ENCODE peak calls at places on chromosomes 3 and 15, in five cellular contexts. U, F, W, T and O are unnamed samples.

GRCh38 chr3:184238246-184238818 is 8.9 kb downstream of the VWA5B2 start:
- DNase-seq in U (no peak), F (no peak), W (no peak), T (no peak), O (no peak)

GRCh38 chr3:155244206-155244605 is 49.3 kb downstream of the STRIT1 start:
- DNase-seq in U (no peak), F (no peak), W (no peak), T (no peak), O (no peak)

GRCh38 chr3:1540686-1541085 is 447.9 kb downstream of the CNTN6 start:
- DNase-seq in U (no peak), F (no peak), W (no peak), T (no peak), O (no peak)

GRCh38 chr15:48076454-48076853 is 44.3 kb upstream of the SLC24A5 start:
- DNase-seq in U (no peak), F (no peak), W (no peak), T (no peak), O (no peak)

GRCh38 chr15:69393831-69394491 is 20.2 kb upstream of the KIF23 start:
- DNase-seq in U (no peak), F (no peak), W (peak; percentile 42), T (no peak), O (no peak)

GRCh38 chr3:141231923-141232861 is 567 bp downstream of the PXYLP1 start:
- DNase-seq in U (no peak), F (peak; percentile 67), W (no peak), T (peak; percentile 66), O (no peak)

GRCh38 chr15:74202461-74203401 is at the start of gene STRA6:
- DNase-seq in U (no peak), F (no peak), W (peak; percentile 85), T (no peak), O (no peak)

GRCh38 chr3:109081746-109082510 is 36.0 kb downstream of the MORC1 start:
- DNase-seq in U (no peak), F (no peak), W (peak; percentile 53), T (peak; percentile 30), O (peak; percentile 9)

GRCh38 chr3:52015431-52016256 is 19.9 kb upstream of the RPL29 start:
- DNase-seq in U (no peak), F (no peak), W (no peak), T (no peak), O (no peak)

GRCh38 chr3:115913069-115913686 is 289.9 kb downstream of the GAP43 start:
- DNase-seq in U (no peak), F (no peak), W (no peak), T (no peak), O (no peak)

GRCh38 chr15:69468241-69469121 is 15.9 kb downstream of the RPLP1 start:
- DNase-seq in U (no peak), F (peak; percentile 70), W (no peak), T (peak; percentile 76), O (no peak)

GRCh38 chr15:42919794-42920280 is 741 bp downstream of the TTBK2 start:
- DNase-seq in U (no peak), F (no peak), W (peak; percentile 17), T (no peak), O (no peak)

GRCh38 chr3:127177226-127177625 is 15.7 kb upstream of the PRR23E start:
- DNase-seq in U (no peak), F (no peak), W (peak; percentile 17), T (peak; percentile 38), O (no peak)

GRCh38 chr15:70098461-70099166 is 897 bp upstream of the TLE3 start:
- DNase-seq in U (no peak), F (no peak), W (peak; percentile 45), T (peak; percentile 67), O (no peak)

GRCh38 chr3:59502806-59503205 is 453.0 kb upstream of the CFAP20DC start:
- DNase-seq in U (no peak), F (no peak), W (no peak), T (no peak), O (no peak)

GRCh38 chr15:90871097-90871715 is 2.8 kb downstream of the FURIN start:
- DNase-seq in U (peak; percentile 39), F (no peak), W (peak; percentile 50), T (no peak), O (no peak)

GRCh38 chr3:156643729-156644389 is 30.5 kb upstream of the TIPARP start:
- DNase-seq in U (no peak), F (no peak), W (no peak), T (no peak), O (no peak)

GRCh38 chr3:188303823-188304222 is 149.9 kb downstream of the LPP start:
- DNase-seq in U (no peak), F (no peak), W (no peak), T (no peak), O (no peak)

GRCh38 chr3:14156843-14157561 is 21.4 kb downstream of the XPC start:
- DNase-seq in U (no peak), F (no peak), W (no peak), T (no peak), O (no peak)

GRCh38 chr3:30232142-30232541 is 374.3 kb upstream of the TGFBR2 start:
- DNase-seq in U (peak; percentile 43), F (no peak), W (no peak), T (no peak), O (no peak)

GRCh38 chr3:194326192-194327029 is 24.7 kb downstream of the CPN2 start:
- DNase-seq in U (no peak), F (no peak), W (peak; percentile 57), T (no peak), O (no peak)

GRCh38 chr3:111143-112069 is 85.2 kb upstream of the CHL1 start:
- DNase-seq in U (no peak), F (no peak), W (peak; percentile 6), T (no peak), O (no peak)

GRCh38 chr3:103308921-103309320 is 874.1 kb downstream of the ZPLD1 start:
- DNase-seq in U (no peak), F (no peak), W (peak; percentile 1), T (no peak), O (no peak)

GRCh38 chr3:172279191-172279640 is 169.0 kb downstream of the GHSR start:
- DNase-seq in U (no peak), F (no peak), W (no peak), T (no peak), O (no peak)

GRCh38 chr15:90650117-90650955 is 66.8 kb upstream of the BLM start:
- DNase-seq in U (no peak), F (no peak), W (no peak), T (no peak), O (no peak)

GRCh38 chr15:55710286-55710685 is 32.7 kb downstream of the PRTG start:
- DNase-seq in U (no peak), F (no peak), W (no peak), T (no peak), O (no peak)

GRCh38 chr15:33094336-33094735 is 100.2 kb downstream of the FMN1 start:
- DNase-seq in U (no peak), F (no peak), W (no peak), T (no peak), O (no peak)

GRCh38 chr3:10242182-10243065 is 5.8 kb upstream of the TATDN2 start:
- DNase-seq in U (peak; percentile 36), F (no peak), W (no peak), T (no peak), O (no peak)

GRCh38 chr15:49731187-49731828 is 110.5 kb downstream of the DTWD1 start:
- DNase-seq in U (no peak), F (no peak), W (no peak), T (no peak), O (no peak)

GRCh38 chr15:49737138-49737537 is 116.3 kb downstream of the DTWD1 start:
- DNase-seq in U (no peak), F (no peak), W (no peak), T (no peak), O (no peak)

DNA sequence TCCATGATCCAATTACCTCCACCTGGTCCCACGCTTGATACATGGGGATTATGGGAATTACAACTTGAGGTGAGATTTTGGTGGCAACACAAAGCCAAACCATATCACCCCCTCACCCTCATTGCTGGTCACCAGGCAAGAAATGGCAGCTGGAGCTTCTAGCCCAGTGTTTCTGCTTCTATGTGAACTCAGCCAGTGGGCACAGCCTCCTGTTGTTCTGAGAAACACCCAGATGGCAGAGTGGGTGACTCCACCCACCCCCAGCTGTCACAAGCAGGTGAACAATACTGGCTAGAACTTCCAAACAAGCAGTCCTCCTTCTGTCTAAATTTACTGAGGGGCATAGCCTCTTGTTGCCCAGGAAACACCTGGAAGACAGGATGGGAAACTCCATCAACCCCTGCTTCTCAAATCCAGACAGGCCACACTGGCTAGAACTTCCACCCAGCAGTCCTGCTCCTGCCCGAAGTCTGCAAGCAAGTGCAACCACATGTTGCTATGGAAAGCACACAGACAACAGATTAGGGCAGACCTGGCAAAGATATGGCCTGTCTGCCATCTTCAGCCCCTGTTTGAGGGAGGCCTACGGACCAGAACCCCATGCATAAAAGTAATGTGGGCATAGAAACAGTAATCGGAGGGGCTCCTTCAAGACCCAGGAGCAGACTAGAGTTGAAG is 114.1 kb downstream of the DTWD1 start:
- DNase-seq in U (no peak), F (no peak), W (no peak), T (no peak), O (no peak)
- TF ChIP-seq POLR2A in U (no peak), F (no peak), W (no peak), T (no peak), O (no peak)

DNA sequence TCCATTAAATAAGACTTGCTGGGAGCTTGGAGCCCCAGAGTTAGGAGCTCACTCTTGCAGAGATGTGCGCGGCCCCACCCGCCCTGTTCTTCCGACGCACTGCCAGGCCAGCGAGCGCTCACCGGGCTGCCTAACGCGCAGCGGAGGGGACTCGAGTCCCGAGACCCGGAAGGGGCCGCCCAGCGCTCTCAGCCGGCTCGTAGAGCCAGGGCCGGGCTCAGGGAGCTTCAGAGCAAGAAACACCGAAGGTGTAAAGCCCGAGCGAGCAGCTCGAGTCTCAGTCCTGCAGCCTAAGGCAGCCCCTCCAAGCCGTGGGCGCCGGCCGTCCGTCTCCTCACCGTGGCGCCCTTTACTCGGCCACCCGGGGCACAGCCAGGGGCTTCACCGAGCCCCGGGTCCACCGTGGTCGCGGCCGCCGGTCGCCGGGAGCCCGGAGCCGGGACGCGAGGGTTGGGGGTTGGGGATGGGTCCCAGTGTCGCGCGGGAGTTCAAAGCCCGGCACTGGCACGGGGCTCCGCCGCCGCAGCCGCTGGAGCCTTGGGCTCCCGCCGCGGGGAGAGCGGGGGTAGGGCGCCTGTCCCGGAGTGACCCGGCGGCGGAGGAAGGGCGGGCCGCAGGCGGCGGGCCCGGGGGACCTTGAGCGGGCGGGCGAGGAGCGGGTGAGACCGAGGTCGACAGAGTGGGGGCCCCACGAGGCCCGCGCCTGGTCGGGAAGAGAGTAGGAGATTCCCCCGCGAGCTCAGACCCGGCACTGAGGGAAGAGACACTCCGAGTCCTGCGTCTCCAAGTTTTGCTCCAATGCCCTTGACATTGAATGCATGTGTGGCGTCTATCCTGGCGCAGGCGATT is 26.9 kb upstream of the THRB start:
- DNase-seq in U (peak; percentile 62), F (peak; percentile 64), W (peak; percentile 28), T (peak; percentile 65), O (no peak)
- TF ChIP-seq POLR2A in U (no peak), F (no peak), W (no peak), T (no peak), O (no peak)

DNA sequence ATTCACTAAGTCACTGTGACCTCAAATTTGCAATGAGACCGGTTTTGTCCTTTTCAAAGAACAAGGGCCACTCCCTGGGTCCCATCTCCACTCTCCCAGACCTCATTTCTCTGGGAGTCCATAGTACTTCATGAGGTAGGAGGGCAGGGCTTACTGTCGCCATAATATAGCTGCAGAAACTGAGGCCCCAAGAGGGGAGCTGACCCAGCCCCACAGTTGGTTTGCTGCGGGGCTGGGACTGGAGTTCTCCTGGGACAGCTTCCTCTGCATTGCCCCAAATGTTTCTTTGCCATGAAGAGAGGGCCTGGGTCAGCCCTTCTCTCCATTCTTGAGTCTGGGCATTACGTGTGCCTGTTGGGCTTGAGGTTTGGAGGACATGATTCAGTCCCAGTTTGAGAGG is 60.1 kb downstream of the ITGA11 start:
- DNase-seq in U (no peak), F (no peak), W (no peak), T (no peak), O (no peak)
- TF ChIP-seq POLR2A in U (no peak), F (no peak), W (no peak), T (no peak), O (no peak)

GRCh38 chr3:36907911-36908646 is 36.8 kb downstream of the TRANK1 start:
- DNase-seq in U (peak; percentile 37), F (no peak), W (peak; percentile 66), T (peak; percentile 66), O (no peak)
- TF ChIP-seq POLR2A in U (no peak), F (no peak), W (no peak), T (no peak), O (no peak)